ENCODE peak calls at places on chromosomes 13 and 19, in eight cellular contexts. One of them, this sample, is unnamed.

GRCh38 chr13:95420501-95420900 is 119.2 kb upstream of the ABCC4 start:
- DNase-seq in NCI-H774: no peak
- DNase-seq in EH: no peak
- DNase-seq in cardiac fibroblast: no peak
- DNase-seq in stimulated activated CD4-positive, alpha-beta T cell treated with anti-CD3 and anti-CD28 coated beads, Interleukin-15, amount 100 ng/mL, for 24 hours: no peak
- DNase-seq in fibroblast of the aortic adventitia: no peak
- DNase-seq in SK-N-SH: no peak
- DNase-seq in cardiac muscle cell: no peak
- DNase-seq in this sample: no peak

GRCh38 chr19:3573162-3573857 is 566 bp downstream of the HMG20B start:
- DNase-seq in stimulated activated CD4-positive, alpha-beta T cell treated with anti-CD3 and anti-CD28 coated beads, Interleukin-15, amount 100 ng/mL, for 24 hours: peak; percentile 49
- DNase-seq in EH: no peak
- DNase-seq in cardiac fibroblast: no peak
- DNase-seq in cardiac muscle cell: peak; percentile 46
- DNase-seq in NCI-H774: peak; percentile 3
- DNase-seq in SK-N-SH: no peak
- DNase-seq in fibroblast of the aortic adventitia: no peak
- DNase-seq in this sample: peak; percentile 23

GRCh38 chr19:49887653-49888477 is 8.8 kb downstream of the IL4I1 start:
- DNase-seq in cardiac fibroblast: no peak
- DNase-seq in EH: no peak
- DNase-seq in SK-N-SH: no peak
- DNase-seq in cardiac muscle cell: no peak
- DNase-seq in fibroblast of the aortic adventitia: no peak
- DNase-seq in stimulated activated CD4-positive, alpha-beta T cell treated with anti-CD3 and anti-CD28 coated beads, Interleukin-15, amount 100 ng/mL, for 24 hours: no peak
- DNase-seq in NCI-H774: no peak
- DNase-seq in this sample: no peak

GRCh38 chr19:30046522-30046921 is 104.5 kb downstream of the URI1 start:
- DNase-seq in EH: no peak
- DNase-seq in fibroblast of the aortic adventitia: no peak
- DNase-seq in NCI-H774: no peak
- DNase-seq in SK-N-SH: peak; percentile 50
- DNase-seq in cardiac fibroblast: peak; percentile 5
- DNase-seq in stimulated activated CD4-positive, alpha-beta T cell treated with anti-CD3 and anti-CD28 coated beads, Interleukin-15, amount 100 ng/mL, for 24 hours: no peak
- DNase-seq in cardiac muscle cell: no peak
- DNase-seq in this sample: no peak

GRCh38 chr19:47255947-47256687 is at the start of gene CCDC9:
- DNase-seq in cardiac muscle cell: peak; percentile 97
- DNase-seq in fibroblast of the aortic adventitia: peak; percentile 97
- DNase-seq in SK-N-SH: no peak
- DNase-seq in cardiac fibroblast: peak; percentile 96
- DNase-seq in EH: peak; percentile 95
- DNase-seq in stimulated activated CD4-positive, alpha-beta T cell treated with anti-CD3 and anti-CD28 coated beads, Interleukin-15, amount 100 ng/mL, for 24 hours: peak; percentile 97
- DNase-seq in NCI-H774: peak; percentile 98
- DNase-seq in this sample: peak; percentile 96

GRCh38 chr19:4622695-4623421 is 16.5 kb upstream of the TNFAIP8L1 start:
- DNase-seq in fibroblast of the aortic adventitia: peak; percentile 7
- DNase-seq in SK-N-SH: peak; percentile 60
- DNase-seq in NCI-H774: no peak
- DNase-seq in EH: no peak
- DNase-seq in cardiac muscle cell: peak; percentile 59
- DNase-seq in cardiac fibroblast: no peak
- DNase-seq in stimulated activated CD4-positive, alpha-beta T cell treated with anti-CD3 and anti-CD28 coated beads, Interleukin-15, amount 100 ng/mL, for 24 hours: no peak
- DNase-seq in this sample: peak; percentile 64

GRCh38 chr13:37488682-37489081 is 109.9 kb downstream of the POSTN start:
- DNase-seq in fibroblast of the aortic adventitia: peak; percentile 62
- DNase-seq in cardiac fibroblast: peak; percentile 70
- DNase-seq in NCI-H774: no peak
- DNase-seq in cardiac muscle cell: no peak
- DNase-seq in stimulated activated CD4-positive, alpha-beta T cell treated with anti-CD3 and anti-CD28 coated beads, Interleukin-15, amount 100 ng/mL, for 24 hours: no peak
- DNase-seq in SK-N-SH: no peak
- DNase-seq in EH: peak; percentile 79
- DNase-seq in this sample: no peak

GRCh38 chr13:109145631-109146030 is 516.2 kb downstream of the MYO16 start:
- DNase-seq in EH: peak; percentile 74
- DNase-seq in stimulated activated CD4-positive, alpha-beta T cell treated with anti-CD3 and anti-CD28 coated beads, Interleukin-15, amount 100 ng/mL, for 24 hours: peak; percentile 10
- DNase-seq in NCI-H774: peak; percentile 70
- DNase-seq in fibroblast of the aortic adventitia: peak; percentile 78
- DNase-seq in cardiac fibroblast: peak; percentile 89
- DNase-seq in SK-N-SH: peak; percentile 79
- DNase-seq in cardiac muscle cell: peak; percentile 74
- DNase-seq in this sample: peak; percentile 15

GRCh38 chr19:16325161-16325527 is 518 bp downstream of the KLF2 start:
- DNase-seq in NCI-H774: no peak
- DNase-seq in SK-N-SH: peak; percentile 65
- DNase-seq in cardiac fibroblast: no peak
- DNase-seq in EH: peak; percentile 40
- DNase-seq in cardiac muscle cell: peak; percentile 56
- DNase-seq in fibroblast of the aortic adventitia: no peak
- DNase-seq in stimulated activated CD4-positive, alpha-beta T cell treated with anti-CD3 and anti-CD28 coated beads, Interleukin-15, amount 100 ng/mL, for 24 hours: peak; percentile 48
- DNase-seq in this sample: peak; percentile 95

GRCh38 chr13:20953245-20953931 is 50.8 kb upstream of the XPO4 start:
- DNase-seq in fibroblast of the aortic adventitia: no peak
- DNase-seq in NCI-H774: no peak
- DNase-seq in stimulated activated CD4-positive, alpha-beta T cell treated with anti-CD3 and anti-CD28 coated beads, Interleukin-15, amount 100 ng/mL, for 24 hours: no peak
- DNase-seq in SK-N-SH: no peak
- DNase-seq in EH: no peak
- DNase-seq in cardiac muscle cell: no peak
- DNase-seq in cardiac fibroblast: no peak
- DNase-seq in this sample: peak; percentile 37

GRCh38 chr19:980133-980998 is 3.8 kb upstream of the WDR18 start:
- DNase-seq in EH: peak; percentile 23
- DNase-seq in fibroblast of the aortic adventitia: no peak
- DNase-seq in SK-N-SH: no peak
- DNase-seq in stimulated activated CD4-positive, alpha-beta T cell treated with anti-CD3 and anti-CD28 coated beads, Interleukin-15, amount 100 ng/mL, for 24 hours: no peak
- DNase-seq in NCI-H774: no peak
- DNase-seq in cardiac fibroblast: no peak
- DNase-seq in cardiac muscle cell: peak; percentile 58
- DNase-seq in this sample: peak; percentile 97

GRCh38 chr13:35388456-35388855 is 88.0 kb downstream of the MAB21L1 start:
- DNase-seq in EH: peak; percentile 1
- DNase-seq in cardiac fibroblast: peak; percentile 45
- DNase-seq in NCI-H774: no peak
- DNase-seq in cardiac muscle cell: no peak
- DNase-seq in SK-N-SH: no peak
- DNase-seq in fibroblast of the aortic adventitia: peak; percentile 39
- DNase-seq in stimulated activated CD4-positive, alpha-beta T cell treated with anti-CD3 and anti-CD28 coated beads, Interleukin-15, amount 100 ng/mL, for 24 hours: no peak
- DNase-seq in this sample: no peak